ENCODE peak calls at places on chromosomes 4 and X, in eight cellular contexts. Y is breast epithelium, P is SK-N-SH, B is suprapubic skin, H is transverse colon, O is upper lobe of left lung, Z is esophagus muscularis mucosa, F is sigmoid colon. N is an unnamed sample.

GRCh38 chr4:152278172-152278504 is 257.8 kb downstream of the FBXW7 start:
- DNase-seq in Y (no peak), P (no peak), B (no peak), H (no peak), O (no peak), Z (no peak), F (no peak), N (no peak)

GRCh38 chrX:54602563-54602962 is 72.5 kb downstream of the GNL3L start:
- DNase-seq in Y (no peak), P (no peak), B (no peak), H (no peak), O (no peak), Z (no peak), F (no peak), N (no peak)

GRCh38 chr4:128220286-128221235 is 67.1 kb downstream of the PGRMC2 start:
- DNase-seq in Y (no peak), P (peak; percentile 36), B (no peak), H (no peak), O (no peak), Z (no peak), F (no peak), N (no peak)

GRCh38 chr4:25900310-25900709 is 13.7 kb upstream of the SMIM20 start:
- DNase-seq in Y (no peak), P (no peak), B (no peak), H (no peak), O (no peak), Z (no peak), F (no peak), N (no peak)

GRCh38 chr4:57424231-57424897 is 314.2 kb upstream of the IGFBP7 start:
- DNase-seq in Y (no peak), P (no peak), B (no peak), H (no peak), O (no peak), Z (no peak), F (no peak), N (no peak)

GRCh38 chrX:71198066-71198465 is 25.0 kb upstream of the GJB1 start:
- DNase-seq in Y (no peak), P (no peak), B (no peak), H (no peak), O (no peak), Z (no peak), F (no peak), N (peak; percentile 12)

GRCh38 chr4:36256398-36256828 is 12.1 kb upstream of the ARAP2 start:
- DNase-seq in Y (no peak), P (no peak), B (no peak), H (no peak), O (no peak), Z (no peak), F (no peak), N (no peak)

GRCh38 chr4:8046925-8047541 is 107.4 kb upstream of the AFAP1 start:
- DNase-seq in Y (no peak), P (no peak), B (no peak), H (no peak), O (peak; percentile 77), Z (no peak), F (no peak), N (no peak)

GRCh38 chr4:102387552-102388150 is 42.4 kb upstream of the SLC39A8 start:
- DNase-seq in Y (no peak), P (no peak), B (no peak), H (no peak), O (no peak), Z (no peak), F (no peak), N (no peak)

GRCh38 chrX:138481649-138482048 is 229.9 kb downstream of the FGF13 start:
- DNase-seq in Y (no peak), P (no peak), B (no peak), H (no peak), O (no peak), Z (no peak), F (no peak), N (no peak)

GRCh38 chr4:139956436-139957107 is 197.4 kb downstream of the MAML3 start:
- DNase-seq in Y (no peak), P (no peak), B (no peak), H (no peak), O (no peak), Z (no peak), F (no peak), N (no peak)

GRCh38 chr4:41124916-41125548 is 89.3 kb downstream of the APBB2 start:
- DNase-seq in Y (no peak), P (no peak), B (no peak), H (no peak), O (no peak), Z (no peak), F (no peak), N (no peak)

GRCh38 chr4:42953316-42953715 is 60.8 kb downstream of the GRXCR1 start:
- DNase-seq in Y (no peak), P (no peak), B (no peak), H (no peak), O (no peak), Z (no peak), F (no peak), N (no peak)

GRCh38 chrX:154030715-154031305 is 11.1 kb upstream of the IRAK1 start:
- DNase-seq in Y (no peak), P (no peak), B (no peak), H (no peak), O (no peak), Z (no peak), F (no peak), N (peak; percentile 71)

GRCh38 chr4:153217440-153217839 is 13.2 kb downstream of the TRIM2 start:
- DNase-seq in Y (no peak), P (no peak), B (no peak), H (no peak), O (no peak), Z (no peak), F (no peak), N (no peak)

GRCh38 chrX:154748712-154749339 is 2.1 kb downstream of the GAB3 start:
- DNase-seq in Y (no peak), P (peak; percentile 70), B (no peak), H (no peak), O (no peak), Z (no peak), F (peak; percentile 71), N (no peak)

GRCh38 chrX:1609311-1609710 is 5.5 kb upstream of the ASMT start:
- DNase-seq in Y (no peak), P (no peak), B (no peak), H (no peak), O (no peak), Z (no peak), F (no peak), N (no peak)

DNA sequence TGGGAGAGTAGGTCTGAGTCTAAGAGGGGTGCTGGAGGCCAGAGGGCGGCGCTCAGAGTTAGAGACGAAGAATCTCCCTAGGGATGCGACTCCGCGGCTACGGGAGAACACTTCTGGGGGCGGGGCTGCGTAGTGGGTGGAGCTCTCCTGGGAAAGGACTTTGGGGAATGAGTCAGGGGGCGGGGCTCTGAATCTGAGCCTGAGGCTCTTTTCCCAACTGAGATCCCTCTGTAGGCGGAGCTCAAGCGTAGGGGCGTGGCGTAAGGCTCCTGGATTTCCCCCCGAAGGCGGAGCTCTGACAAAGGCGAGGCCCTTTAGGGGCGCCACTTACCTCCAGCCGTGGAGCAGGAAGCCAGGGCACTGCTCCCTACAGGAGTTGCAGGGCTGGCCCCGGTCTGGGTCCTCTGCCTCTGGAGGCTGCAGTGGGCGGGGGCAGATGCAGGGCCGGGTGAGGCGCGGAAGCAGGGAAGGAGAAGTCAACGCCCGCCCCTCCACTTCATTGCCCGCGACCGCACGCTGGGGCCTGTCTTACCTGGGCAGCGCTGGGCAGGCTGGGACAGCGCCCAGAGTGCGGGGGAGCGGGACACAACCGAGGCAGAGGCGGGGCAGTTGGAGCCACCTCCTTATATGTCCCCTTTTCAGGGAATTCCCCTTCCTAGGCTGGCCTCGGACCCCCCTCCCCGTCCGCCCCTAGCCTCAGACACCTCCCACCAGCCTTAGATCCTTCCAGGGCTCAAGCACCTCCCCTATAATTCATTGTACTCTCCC is 1.7 kb downstream of the PRICKLE3 start:
- DNase-seq in Y (peak; percentile 89), P (no peak), B (peak; percentile 96), H (peak; percentile 95), O (peak; percentile 88), Z (peak; percentile 97), F (peak; percentile 97), N (peak; percentile 89)
- TF ChIP-seq POLR2AphosphoS5 in Y (peak; percentile 27), P (no peak), B (no peak), H (peak; percentile 83), O (peak; percentile 21), Z (peak; percentile 80), F (peak; percentile 73), N (peak; percentile 68)

GRCh38 chr4:109160494-109160893 is 142.0 kb downstream of the COL25A1 start:
- DNase-seq in Y (no peak), P (no peak), B (no peak), H (no peak), O (no peak), Z (no peak), F (no peak), N (no peak)
- H3K9me3 ChIP-seq in Y (no peaks in the 10 kb centered on the region), P (no peaks in the 10 kb centered on the region), B (no peaks in the 10 kb centered on the region), H (no peaks in the 10 kb centered on the region), O (no peaks in the 10 kb centered on the region), Z (no peaks in the 10 kb centered on the region), F (no peaks in the 10 kb centered on the region), N (no peaks in the 10 kb centered on the region)

DNA sequence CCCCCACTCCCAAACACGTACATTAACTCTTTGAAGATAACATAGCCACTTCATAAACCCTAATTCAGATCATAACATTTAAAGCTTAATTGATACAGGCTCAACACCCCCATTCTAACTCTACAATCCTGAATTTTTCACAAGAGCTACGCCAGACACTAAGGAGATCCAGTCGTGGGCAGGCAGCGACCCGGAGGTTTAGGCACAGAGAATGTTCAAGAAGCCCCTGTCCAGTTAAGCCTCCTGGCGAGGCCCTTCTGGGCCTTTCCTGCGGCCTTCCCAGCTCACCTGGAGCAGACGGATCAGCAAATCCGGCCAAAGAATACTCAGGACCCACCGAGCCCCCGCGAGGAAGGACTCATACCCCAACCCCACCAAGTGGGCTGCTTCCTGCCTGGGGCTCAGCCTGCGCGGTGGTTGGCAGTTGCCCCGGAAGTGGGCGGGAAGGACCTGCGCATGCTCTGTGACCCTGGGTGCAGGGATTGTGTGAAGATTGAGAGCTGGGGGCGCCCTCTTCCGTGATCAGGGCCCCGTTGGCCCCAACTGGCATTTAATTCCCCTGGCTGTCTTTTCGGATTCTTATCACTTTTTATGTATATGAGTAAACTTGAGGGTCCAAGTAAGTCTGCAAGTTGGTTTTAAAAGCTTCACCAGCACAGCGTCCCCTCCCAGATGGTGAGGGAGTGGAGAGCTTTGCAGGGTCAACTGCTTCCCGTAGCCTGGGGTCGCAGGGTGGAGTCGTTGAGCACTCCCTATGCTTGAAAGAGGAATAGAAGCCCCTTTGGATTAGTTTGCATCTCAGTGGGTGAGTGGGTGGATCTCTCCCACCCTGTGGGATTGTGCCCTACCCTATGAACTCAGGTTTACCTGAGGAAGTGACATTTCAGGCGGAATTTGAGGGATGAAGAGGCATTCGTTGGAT is at the start of gene TRIM61:
- DNase-seq in Y (no peak), P (peak; percentile 11), B (no peak), H (peak; percentile 25), O (peak; percentile 87), Z (peak; percentile 77), F (no peak), N (no peak)
- TF ChIP-seq POLR2AphosphoS5 in Y (no peak), P (no peak), B (no peak), H (no peak), O (no peak), Z (peak; percentile 26), F (no peak), N (peak; percentile 83)

DNA sequence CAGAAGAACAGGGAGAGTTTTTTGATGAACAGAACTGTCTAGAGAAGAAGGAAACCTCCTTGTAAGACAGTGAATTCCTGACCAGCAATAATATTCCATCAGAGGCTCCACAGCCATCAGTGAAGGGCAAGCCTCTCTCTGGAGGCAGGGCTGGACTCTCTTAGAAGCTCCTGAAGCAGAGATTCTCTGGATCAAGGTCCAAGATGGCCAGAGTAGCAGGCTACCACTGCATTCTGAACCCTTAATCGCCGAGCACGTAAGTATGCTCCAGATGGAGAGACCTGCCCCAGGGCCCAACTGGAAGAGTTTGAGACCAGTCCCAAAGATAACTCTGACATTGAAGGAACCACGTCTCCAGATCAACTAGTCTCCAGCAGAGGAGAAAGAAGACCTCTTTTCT is 16.4 kb downstream of the GABRE start:
- DNase-seq in Y (no peak), P (no peak), B (no peak), H (no peak), O (no peak), Z (peak; percentile 8), F (no peak), N (no peak)
- H3K9me3 ChIP-seq in Y (no peaks in the 10 kb centered on the region), P (no peaks in the 10 kb centered on the region), B (no peaks in the 10 kb centered on the region), H (no peaks in the 10 kb centered on the region), O (no peaks in the 10 kb centered on the region), Z (no peaks in the 10 kb centered on the region), F (no peaks in the 10 kb centered on the region), N (no peaks in the 10 kb centered on the region)

N was measured in spleen.